ENCODE peak calls at places on chromosome X, in five cellular contexts. G is astrocyte of the spinal cord; R is stimulated activated CD4-positive, alpha-beta T cell treated with anti-CD3 and anti-CD28 coated beads, Interleukin-2, amount 100 ng/mL, for 48 hours; Y is GM23248; W is hippocampal formation. E is an unnamed sample.
A peak's percentile ranks its signal among the peaks of the same experiment; 100 is the strongest.

GRCh38 chrX:130770615-130771014 is 132.4 kb downstream of the ENOX2 start:
- DNase-seq in R (no peak), Y (peak; percentile 81), G (peak; percentile 77), W (no peak), E (peak; percentile 78)

GRCh38 chrX:118855681-118856310 is 32.2 kb downstream of the ZCCHC12 start:
- DNase-seq in Y (no peak), W (no peak), G (no peak), R (no peak), E (no peak)

GRCh38 chrX:47514553-47515235 is 31.7 kb upstream of the ZNF41 start:
- DNase-seq in R (no peak), Y (peak; percentile 75), G (peak; percentile 22), W (no peak), E (peak; percentile 42)

GRCh38 chrX:15737957-15738685 is at the start of gene CA5B:
- DNase-seq in G (peak; percentile 88), W (peak; percentile 81), R (peak; percentile 100), Y (peak; percentile 88), E (peak; percentile 91)

GRCh38 chrX:12239356-12240082 is 101.2 kb downstream of the FRMPD4 start:
- DNase-seq in R (no peak), Y (no peak), W (no peak), G (no peak), E (no peak)

GRCh38 chrX:129540068-129540653 is at the start of gene OCRL:
- DNase-seq in W (peak; percentile 57), Y (peak; percentile 74), G (peak; percentile 64), R (peak; percentile 53), E (peak; percentile 65)

GRCh38 chrX:123202523-123202922 is 18.4 kb downstream of the GRIA3 start:
- DNase-seq in Y (no peak), W (no peak), G (no peak), R (no peak), E (no peak)

GRCh38 chrX:78522601-78523000 is 136.5 kb downstream of the RTL3 start:
- DNase-seq in R (no peak), Y (no peak), W (no peak), G (no peak), E (no peak)

GRCh38 chrX:45621356-45622041 is 420.8 kb upstream of the DIPK2B start:
- DNase-seq in Y (peak; percentile 78), W (no peak), R (no peak), G (peak; percentile 77), E (peak; percentile 53)

GRCh38 chrX:53251307-53251706 is 26.3 kb upstream of the KDM5C start:
- DNase-seq in Y (no peak), W (no peak), G (no peak), R (no peak), E (peak; percentile 17)

GRCh38 chrX:11533211-11533651 is 132.5 kb downstream of the ARHGAP6 start:
- DNase-seq in G (peak; percentile 88), R (no peak), Y (peak; percentile 76), W (no peak), E (peak; percentile 85)

GRCh38 chrX:140360284-140360683 is 144.6 kb downstream of the SOX3 start:
- DNase-seq in W (no peak), G (no peak), R (no peak), Y (no peak), E (no peak)

GRCh38 chrX:1593286-1594271 is 2.2 kb downstream of the AKAP17A start:
- DNase-seq in W (no peak), R (no peak), Y (no peak), G (no peak), E (no peak)

GRCh38 chrX:10398271-10398670 is 222.1 kb downstream of the MID1 start:
- DNase-seq in R (no peak), W (no peak), G (no peak), Y (no peak), E (no peak)

GRCh38 chrX:131703646-131704045 is 159.8 kb downstream of the OR13H1 start:
- DNase-seq in G (no peak), Y (no peak), W (no peak), R (no peak), E (no peak)

GRCh38 chrX:104419926-104420325 is 146.1 kb upstream of the IL1RAPL2 start:
- DNase-seq in G (no peak), W (no peak), R (no peak), Y (no peak), E (no peak)

GRCh38 chrX:110210417-110211139 is 107.3 kb downstream of the AMMECR1 start:
- DNase-seq in G (peak; percentile 75), Y (peak; percentile 82), W (no peak), R (no peak), E (peak; percentile 73)

GRCh38 chrX:26747877-26748276 is 531.9 kb downstream of the MAGEB5 start:
- DNase-seq in G (no peak), R (no peak), Y (no peak), W (no peak), E (no peak)

GRCh38 chrX:71671043-71671829 is 3.9 kb downstream of the LOC101059915 start:
- DNase-seq in Y (no peak), R (peak; percentile 46), W (no peak), G (no peak), E (no peak)

GRCh38 chrX:51496501-51497291 is at the start of gene NUDT11:
- DNase-seq in Y (peak; percentile 88), G (peak; percentile 70), W (peak; percentile 36), R (peak; percentile 35), E (peak; percentile 69)

GRCh38 chrX:68163446-68163845 is 269.8 kb downstream of the OPHN1 start:
- DNase-seq in Y (peak; percentile 38), G (peak; percentile 23), W (no peak), R (no peak), E (peak; percentile 63)

GRCh38 chrX:40581333-40581910 is 652 bp downstream of the ATP6AP2 start:
- DNase-seq in W (no peak), R (no peak), G (peak; percentile 3), Y (peak; percentile 57), E (peak; percentile 36)

GRCh38 chrX:108348525-108348924 is 89.7 kb downstream of the COL4A6 start:
- DNase-seq in R (no peak), G (no peak), Y (no peak), W (no peak), E (no peak)

GRCh38 chrX:17859609-17860178 is 1.4 kb downstream of the RAI2 start:
- DNase-seq in G (no peak), R (no peak), Y (no peak), W (no peak), E (no peak)

GRCh38 chrX:16664059-16664458 is 14.1 kb downstream of the S100G start:
- DNase-seq in R (no peak), Y (peak; percentile 19), G (peak; percentile 40), W (no peak), E (peak; percentile 11)

GRCh38 chrX:110173192-110174175 is 144.4 kb downstream of the AMMECR1 start:
- DNase-seq in R (no peak), G (no peak), Y (peak; percentile 33), W (no peak), E (no peak)

GRCh38 chrX:40154229-40154852 is 56.6 kb upstream of the BCOR start:
- DNase-seq in G (peak; percentile 35), W (no peak), R (no peak), Y (peak; percentile 70), E (peak; percentile 45)

GRCh38 chrX:48466696-48467095 is 3.4 kb downstream of the SLC38A5 start:
- DNase-seq in R (peak; percentile 36), Y (no peak), W (no peak), G (no peak), E (no peak)

GRCh38 chrX:73262991-73263390 is 48.3 kb upstream of the NAP1L2 start:
- DNase-seq in Y (peak; percentile 20), W (no peak), R (no peak), G (no peak), E (no peak)

GRCh38 chrX:23790147-23790497 is 7.1 kb downstream of the SAT1 start:
- DNase-seq in G (no peak), Y (no peak), W (no peak), R (no peak), E (no peak)

GRCh38 chrX:56995271-56995994 is at the start of gene SPIN3:
- DNase-seq in R (peak; percentile 56), G (peak; percentile 76), W (peak; percentile 55), Y (peak; percentile 69), E (peak; percentile 67)

GRCh38 chrX:78964598-78964997 is 19.4 kb downstream of the P2RY10 start:
- DNase-seq in R (no peak), G (no peak), Y (no peak), W (no peak), E (no peak)

GRCh38 chrX:151169783-151170182 is 6.6 kb upstream of the GPR50 start:
- DNase-seq in Y (no peak), G (no peak), R (no peak), W (no peak), E (no peak)

GRCh38 chrX:40065291-40066046 is 32.3 kb downstream of the BCOR start:
- DNase-seq in Y (no peak), R (no peak), G (no peak), W (no peak), E (no peak)

GRCh38 chrX:39894626-39895025 is 203.1 kb downstream of the BCOR start:
- DNase-seq in G (no peak), R (no peak), Y (no peak), W (no peak), E (no peak)

GRCh38 chrX:103941201-103941975 is 21.0 kb upstream of the TMSB15B start:
- DNase-seq in R (no peak), Y (peak; percentile 51), W (no peak), G (peak; percentile 19), E (peak; percentile 54)

GRCh38 chrX:20037182-20037581 is 46.3 kb upstream of the BCLAF3 start:
- DNase-seq in W (no peak), G (no peak), Y (no peak), R (no peak), E (no peak)

E was measured in fibroblast of pulmonary artery.